ENCODE peak calls at places on chromosomes 7 and 10, in five cellular contexts. P is brain microvascular endothelial cell, G is keratinocyte, T is B cell, R is lower lobe of right lung. F is an unnamed sample.

GRCh38 chr7:137331378-137331777 is 12.2 kb downstream of the PTN start:
- DNase-seq in P (no peak), T (no peak), R (no peak), G (no peak), F (no peak)

GRCh38 chr10:90785782-90786181 is 72.1 kb downstream of the HTR7 start:
- DNase-seq in P (no peak), T (no peak), R (no peak), G (no peak), F (no peak)

GRCh38 chr10:79268100-79268670 is 79.1 kb upstream of the PPIF start:
- DNase-seq in T (no peak), R (no peak), P (peak; percentile 68), G (no peak), F (no peak)

GRCh38 chr7:142669074-142669654 is 80.1 kb upstream of the PRSS1 start:
- DNase-seq in P (peak; percentile 11), T (no peak), G (no peak), R (no peak), F (no peak)

GRCh38 chr7:111083423-111083822 is 7.5 kb upstream of the LRRN3 start:
- DNase-seq in R (no peak), T (peak; percentile 71), G (no peak), P (peak; percentile 75), F (peak; percentile 73)

GRCh38 chr10:845526-845925 is 86.0 kb downstream of the LARP4B start:
- DNase-seq in T (no peak), G (no peak), R (no peak), P (no peak), F (no peak)

GRCh38 chr7:106316947-106317346 is 32.2 kb upstream of the NAMPT start:
- DNase-seq in T (no peak), R (no peak), P (no peak), G (no peak), F (no peak)

GRCh38 chr10:125148576-125148975 is 11.8 kb downstream of the CTBP2 start:
- DNase-seq in T (no peak), R (no peak), G (no peak), P (no peak), F (no peak)

GRCh38 chr10:130053561-130053960 is 57.1 kb downstream of the C10orf143 start:
- DNase-seq in T (no peak), P (no peak), R (no peak), G (no peak), F (no peak)

GRCh38 chr10:63491558-63492316 is 26.0 kb upstream of the JMJD1C start:
- DNase-seq in T (no peak), P (peak; percentile 66), G (peak; percentile 36), R (no peak), F (no peak)

GRCh38 chr10:9895406-9895805 is 1122.3 kb upstream of the CELF2 start:
- DNase-seq in P (no peak), R (no peak), T (no peak), G (no peak), F (no peak)

GRCh38 chr10:69224862-69225657 is 4.9 kb downstream of the HKDC1 start:
- DNase-seq in R (no peak), G (no peak), T (no peak), P (no peak), F (no peak)

GRCh38 chr10:69220510-69220909 is 378 bp downstream of the HKDC1 start:
- DNase-seq in R (no peak), G (no peak), T (no peak), P (no peak), F (no peak)

GRCh38 chr10:69223028-69223342 is 2.9 kb downstream of the HKDC1 start:
- DNase-seq in R (no peak), G (no peak), T (no peak), P (no peak), F (no peak)

GRCh38 chr10:69220041-69220451 is at the start of gene HKDC1:
- DNase-seq in R (no peak), G (no peak), P (no peak), T (no peak), F (no peak)

DNA sequence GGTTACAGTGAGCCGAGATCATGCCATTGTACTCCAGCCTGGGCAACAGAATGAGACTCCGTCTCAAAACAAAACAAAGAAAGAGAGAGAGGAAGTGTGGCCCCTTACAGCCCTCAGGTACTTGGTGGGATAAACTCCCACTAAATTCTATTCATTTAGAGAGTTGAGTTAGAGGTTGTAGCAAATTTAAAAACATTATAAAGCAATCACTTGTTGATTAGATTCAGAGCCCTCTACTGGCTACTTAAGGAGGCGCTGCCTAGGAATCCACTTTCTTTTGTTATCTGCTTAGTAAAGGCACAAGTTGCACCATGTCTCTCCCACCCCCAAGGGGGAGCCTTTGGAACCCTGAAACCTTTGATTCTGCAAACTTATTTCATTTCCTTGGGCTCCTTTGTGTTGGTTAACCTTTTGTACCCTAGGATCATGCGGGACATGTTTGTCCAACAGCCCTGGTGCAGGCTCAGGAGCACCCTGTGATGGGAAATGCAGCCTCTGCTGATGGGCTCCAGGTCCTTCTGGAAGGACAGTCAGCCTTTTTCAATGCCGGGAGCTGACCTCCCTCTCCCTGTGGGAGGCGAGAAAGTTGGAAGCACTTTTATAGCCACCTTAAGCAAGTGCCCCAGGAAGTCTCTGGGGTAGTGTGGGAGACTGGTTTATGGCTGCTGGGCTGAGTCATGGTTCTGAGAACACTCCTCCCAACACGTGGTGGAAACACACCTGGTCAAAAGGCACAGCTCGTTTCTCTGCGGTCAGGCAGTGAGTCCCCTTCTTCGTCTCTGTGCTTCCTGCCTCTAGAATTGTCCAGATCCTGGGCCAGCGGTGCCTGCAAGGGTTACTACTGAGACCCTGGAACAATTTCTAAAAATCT is 2.3 kb downstream of the HKDC1 start:
- DNase-seq in P (peak; percentile 59), G (peak; percentile 93), R (no peak), T (peak; percentile 76), F (peak; percentile 92)
- TF ChIP-seq CTCF in P (peak; percentile 77), G (peak; percentile 74), R (peak; percentile 75), T (peak; percentile 79), F (peak; percentile 87)

GRCh38 chr7:6577369-6578113 is at the start of gene ZDHHC4:
- DNase-seq in P (peak; percentile 76), R (peak; percentile 94), G (no peak), T (peak; percentile 89), F (peak; percentile 93)

GRCh38 chr7:6575246-6576023 is 1.8 kb upstream of the ZDHHC4 start:
- DNase-seq in T (no peak), R (no peak), G (no peak), P (no peak), F (no peak)

GRCh38 chr7:6578114-6579084 is 1.1 kb downstream of the ZDHHC4 start:
- DNase-seq in G (no peak), T (no peak), R (no peak), P (no peak), F (no peak)

GRCh38 chr7:6576024-6576866 is 1.0 kb upstream of the ZDHHC4 start:
- DNase-seq in R (no peak), P (no peak), T (no peak), G (no peak), F (peak; percentile 40)

DNA sequence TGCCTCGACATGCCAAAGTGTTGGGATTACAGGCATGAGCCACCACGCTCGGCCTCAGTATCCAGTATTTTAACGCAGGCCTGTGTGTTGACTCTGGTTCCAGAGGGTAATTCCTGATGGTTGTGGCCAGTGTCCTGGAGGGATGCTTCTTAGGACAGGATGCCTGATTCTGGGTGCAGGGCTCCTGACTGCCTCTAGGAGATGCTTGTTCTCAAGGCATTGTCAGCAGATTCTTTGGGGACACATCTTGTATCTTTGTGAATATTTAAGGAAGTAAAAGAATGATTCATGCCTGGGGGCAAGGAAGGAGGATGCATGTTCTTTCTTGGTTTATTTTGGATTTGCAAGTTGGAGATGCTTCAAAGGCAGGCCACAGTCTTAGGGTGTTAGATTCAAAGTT is 2.2 kb downstream of the ZDHHC4 start:
- DNase-seq in T (no peak), R (no peak), P (peak; percentile 27), G (no peak), F (no peak)
- TF ChIP-seq CTCF in T (no peak), R (peak; percentile 11), P (peak; percentile 51), G (peak; percentile 17), F (peak; percentile 29)

GRCh38 chr7:81260152-81260551 is 341.3 kb upstream of the SEMA3C start:
- DNase-seq in T (no peak), G (no peak), R (no peak), P (no peak), F (no peak)

DNA sequence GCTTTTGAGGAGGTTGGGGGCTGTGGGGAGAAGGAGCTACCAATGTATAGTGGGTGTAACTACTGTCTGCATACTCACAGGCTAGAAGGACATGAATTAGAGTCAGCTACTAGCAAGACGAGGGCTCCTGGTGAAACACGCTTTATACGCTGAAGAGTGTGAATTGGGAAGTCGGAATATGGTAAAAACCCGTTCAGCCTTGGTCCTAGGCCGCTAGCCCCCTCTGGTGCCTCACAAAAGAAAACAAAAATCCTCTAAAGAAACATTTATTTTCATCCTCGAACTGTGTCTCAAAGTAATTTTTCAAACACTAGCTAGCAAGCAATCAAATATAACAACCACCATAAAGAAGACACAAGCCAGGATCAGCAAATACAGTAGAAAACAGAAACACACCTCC is 338.1 kb upstream of the SEMA3C start:
- DNase-seq in R (no peak), G (no peak), P (no peak), T (no peak), F (no peak)
- TF ChIP-seq CTCF in R (peak; percentile 26), G (no peak), P (peak; percentile 45), T (no peak), F (no peak)

GRCh38 chr7:128672927-128673517 is 930 bp downstream of the GARIN1A start:
- DNase-seq in P (no peak), T (no peak), G (no peak), R (no peak), F (peak; percentile 54)
- TF ChIP-seq CTCF in P (peak; percentile 81), T (peak; percentile 6), G (peak; percentile 68), R (peak; percentile 29), F (peak; percentile 38)

DNA sequence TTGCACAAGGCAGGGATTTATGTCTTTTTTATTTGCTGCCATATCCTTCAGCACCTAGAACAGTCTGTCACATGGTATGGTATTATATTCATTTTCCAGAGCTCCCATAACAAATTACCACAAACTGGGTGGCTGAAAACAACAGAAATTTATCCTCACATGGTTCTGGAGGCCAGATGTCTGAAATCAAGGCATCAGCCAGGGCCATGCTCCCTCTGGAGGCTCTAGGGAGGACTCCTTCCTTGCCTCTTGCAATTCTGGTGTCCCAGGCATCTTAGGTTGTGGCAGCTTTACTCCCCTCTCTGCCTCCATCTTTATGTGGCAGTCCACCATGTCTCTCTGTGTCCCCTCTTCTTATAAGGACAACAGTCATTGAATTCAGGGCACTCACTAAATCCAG is 43.1 kb downstream of the MET start:
- DNase-seq in R (no peak), P (no peak), G (no peak), T (no peak), F (no peak)
- TF ChIP-seq CTCF in R (no peak), P (peak; percentile 53), G (peak; percentile 23), T (no peak), F (no peak)